ENCODE peak calls at places on chromosomes 12 and 14, in five cellular contexts. M is AG10803; J is AG09309; Q is ELR; E is effector memory CD4-positive, alpha-beta T cell. X is an unnamed sample.

GRCh38 chr12:104603545-104603973 is 146.8 kb downstream of the CHST11 start:
- DNase-seq in M (peak; percentile 56), J (no peak), Q (peak; percentile 95), E (no peak), X (no peak)

GRCh38 chr14:79598339-79598738 is 613.0 kb downstream of the DIO2 start:
- DNase-seq in M (peak; percentile 46), J (no peak), Q (peak; percentile 72), E (no peak), X (no peak)

GRCh38 chr14:91387135-91387849 is 30.3 kb downstream of the CCDC88C start:
- DNase-seq in M (peak; percentile 25), J (no peak), Q (no peak), E (no peak), X (no peak)

GRCh38 chr12:810635-811415 is 58.4 kb downstream of the WNK1 start:
- DNase-seq in M (no peak), J (no peak), Q (no peak), E (no peak), X (peak; percentile 21)

GRCh38 chr14:68608235-68608962 is 184.5 kb downstream of the ZFP36L1 start:
- DNase-seq in M (no peak), J (no peak), Q (no peak), E (no peak), X (no peak)

GRCh38 chr12:54277823-54278276 is 2.1 kb downstream of the CBX5 start:
- DNase-seq in M (peak; percentile 87), J (peak; percentile 41), Q (peak; percentile 50), E (no peak), X (no peak)

GRCh38 chr12:67621926-67622325 is 26.6 kb upstream of the DYRK2 start:
- DNase-seq in M (no peak), J (no peak), Q (no peak), E (no peak), X (no peak)

GRCh38 chr12:24198936-24199644 is 249.6 kb upstream of the SOX5 start:
- DNase-seq in M (no peak), J (no peak), Q (no peak), E (no peak), X (peak; percentile 79)

GRCh38 chr12:93137656-93138612 is 208.8 kb upstream of the EEA1 start:
- DNase-seq in M (peak; percentile 84), J (peak; percentile 83), Q (peak; percentile 94), E (no peak), X (peak; percentile 39)

GRCh38 chr12:88153959-88154358 is 11.9 kb downstream of the TMTC3 start:
- DNase-seq in M (peak; percentile 64), J (peak; percentile 11), Q (peak; percentile 75), E (no peak), X (peak; percentile 76)

GRCh38 chr12:38161123-38162000 is 155.2 kb upstream of the ALG10B start:
- DNase-seq in M (no peak), J (no peak), Q (no peak), E (no peak), X (no peak)

GRCh38 chr14:64556526-64556925 is 6.8 kb downstream of the PPP1R36 start:
- DNase-seq in M (peak; percentile 96), J (peak; percentile 83), Q (peak; percentile 75), E (no peak), X (no peak)

GRCh38 chr12:9604288-9604687 is 3.4 kb downstream of the KLRB1 start:
- DNase-seq in M (peak; percentile 3), J (no peak), Q (no peak), E (no peak), X (no peak)

GRCh38 chr12:126369487-126370463 is 1304.5 kb downstream of the AACS start:
- DNase-seq in M (peak; percentile 35), J (peak; percentile 58), Q (peak; percentile 15), E (no peak), X (no peak)

GRCh38 chr12:69389836-69390235 is 30.3 kb downstream of the YEATS4 start:
- DNase-seq in M (peak; percentile 62), J (peak; percentile 20), Q (peak; percentile 30), E (no peak), X (peak; percentile 24)

X was measured in dermis blood vessel endothelial cell.